ENCODE peak calls at places on chromosomes 7 and 10, in eight cellular contexts. P, K, C, Z, S, T, E and N are unnamed samples.
A peak's percentile ranks its signal among the peaks of the same experiment; 100 is the strongest.

GRCh38 chr10:125344573-125345121 is 184.3 kb upstream of the CTBP2 start:
- DNase-seq in T (no peak), Z (no peak), S (no peak), E (no peak), K (no peak), P (no peak), C (no peak), N (no peak)

GRCh38 chr10:133277993-133278576 is 1.4 kb upstream of the ADAM8 start:
- DNase-seq in C (peak; percentile 78), T (no peak), Z (no peak), S (no peak), E (no peak), K (no peak), P (no peak), N (no peak)

GRCh38 chr10:18577823-18578685 is 73.3 kb downstream of the NSUN6 start:
- DNase-seq in T (no peak), E (no peak), K (no peak), Z (no peak), P (no peak), C (no peak), S (no peak), N (no peak)

GRCh38 chr7:35485436-35485835 is 209.5 kb downstream of the HERPUD2 start:
- DNase-seq in T (no peak), Z (no peak), C (no peak), K (no peak), P (no peak), E (no peak), S (no peak), N (no peak)

GRCh38 chr7:24778543-24779282 is 21.4 kb upstream of the GSDME start:
- DNase-seq in P (peak; percentile 85), T (no peak), E (no peak), C (peak; percentile 63), Z (no peak), K (peak; percentile 71), S (no peak), N (peak; percentile 82)

GRCh38 chr10:34899161-34899560 is 84.1 kb upstream of the PARD3 start:
- DNase-seq in C (no peak), S (no peak), E (no peak), T (no peak), K (no peak), P (no peak), Z (no peak), N (no peak)

GRCh38 chr10:96491303-96491702 is 22.4 kb downstream of the TLL2 start:
- DNase-seq in T (no peak), S (no peak), E (no peak), Z (no peak), P (no peak), C (no peak), K (no peak), N (no peak)

GRCh38 chr10:99569253-99569939 is 36.7 kb downstream of the NKX2-3 start:
- DNase-seq in Z (no peak), E (peak; percentile 56), K (no peak), C (no peak), P (no peak), T (no peak), S (no peak), N (no peak)

GRCh38 chr7:21572331-21572730 is 29.5 kb downstream of the DNAH11 start:
- DNase-seq in E (no peak), P (no peak), C (no peak), K (no peak), S (no peak), T (no peak), Z (no peak), N (no peak)

GRCh38 chr10:118664321-118664720 is 68.9 kb upstream of the PRLHR start:
- DNase-seq in T (no peak), K (no peak), P (no peak), Z (no peak), E (no peak), C (no peak), S (no peak), N (no peak)

GRCh38 chr7:154640266-154640865 is 362.6 kb downstream of the PAXIP1 start:
- DNase-seq in K (no peak), S (no peak), C (peak; percentile 60), T (no peak), E (no peak), P (no peak), Z (no peak), N (no peak)

GRCh38 chr7:44320794-44321371 is 4.5 kb downstream of the CAMK2B start:
- DNase-seq in T (no peak), Z (no peak), E (no peak), S (no peak), C (peak; percentile 70), P (no peak), K (peak; percentile 47), N (no peak)

GRCh38 chr10:98460837-98461499 is 14.2 kb upstream of the HPS1 start:
- DNase-seq in K (no peak), T (peak; percentile 75), Z (peak; percentile 87), C (peak; percentile 92), P (peak; percentile 93), S (no peak), E (peak; percentile 7), N (peak; percentile 70)

GRCh38 chr10:62728479-62728878 is 76.0 kb upstream of the ADO start:
- DNase-seq in C (no peak), T (no peak), S (no peak), K (no peak), Z (no peak), E (no peak), P (no peak), N (no peak)

GRCh38 chr7:22413211-22413610 is 56.3 kb upstream of the RAPGEF5 start:
- DNase-seq in T (no peak), E (no peak), P (no peak), S (no peak), C (no peak), K (no peak), Z (no peak), N (no peak)

GRCh38 chr7:5636914-5637313 is 144.5 kb downstream of the RNF216 start:
- DNase-seq in P (peak; percentile 91), S (no peak), E (peak; percentile 93), Z (peak; percentile 66), C (peak; percentile 79), K (no peak), T (no peak), N (peak; percentile 86)

GRCh38 chr10:119270893-119271361 is 63.6 kb downstream of the GRK5 start:
- DNase-seq in K (peak; percentile 90), T (peak; percentile 41), S (peak; percentile 66), P (peak; percentile 39), E (peak; percentile 96), C (peak; percentile 84), Z (no peak), N (peak; percentile 96)

GRCh38 chr10:132670546-132670945 is 115.4 kb downstream of the NKX6-2 start:
- DNase-seq in C (peak; percentile 35), K (peak; percentile 48), T (no peak), P (no peak), Z (no peak), S (no peak), E (no peak), N (no peak)

DNA sequence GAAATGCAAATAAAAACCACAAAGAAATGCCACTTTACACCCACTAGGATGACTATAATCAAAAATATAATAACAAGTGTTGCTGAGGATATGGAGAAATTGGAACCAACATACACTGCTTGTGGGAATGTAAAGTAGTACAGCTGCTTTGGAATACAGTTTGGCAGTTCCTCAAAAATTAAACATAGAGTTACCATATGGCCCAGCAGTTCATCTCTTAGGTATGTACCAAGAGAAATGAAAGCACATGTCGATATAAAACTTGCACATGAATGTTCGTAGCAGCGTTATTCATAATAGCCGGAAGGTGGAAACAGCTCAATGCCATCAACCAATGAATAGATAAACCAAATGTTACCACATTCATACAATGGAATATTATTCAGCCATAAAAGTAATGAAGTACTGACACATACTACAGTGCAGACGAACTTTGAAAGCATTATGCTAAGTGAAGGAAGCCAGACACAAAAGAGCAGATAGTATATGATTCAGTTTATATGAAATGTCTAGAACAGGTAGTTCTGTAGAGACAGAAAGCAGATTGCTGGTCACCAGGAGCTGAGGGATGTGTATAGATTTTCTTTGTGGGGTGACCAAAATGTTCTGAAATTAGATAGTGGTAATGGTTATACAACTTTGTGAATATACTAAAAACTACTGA is 12.4 kb downstream of the BCAP29 start:
- DNase-seq in Z (no peak), S (no peak), K (no peak), E (no peak), C (no peak), T (no peak), P (no peak), N (no peak)
- H3K27ac ChIP-seq in Z (no peak overlapping the region), S (no peak overlapping the region), K (no peak overlapping the region), E (no peak overlapping the region), C (no peak overlapping the region), T (no peak overlapping the region), P (no peak overlapping the region), N (no peak overlapping the region)

DNA sequence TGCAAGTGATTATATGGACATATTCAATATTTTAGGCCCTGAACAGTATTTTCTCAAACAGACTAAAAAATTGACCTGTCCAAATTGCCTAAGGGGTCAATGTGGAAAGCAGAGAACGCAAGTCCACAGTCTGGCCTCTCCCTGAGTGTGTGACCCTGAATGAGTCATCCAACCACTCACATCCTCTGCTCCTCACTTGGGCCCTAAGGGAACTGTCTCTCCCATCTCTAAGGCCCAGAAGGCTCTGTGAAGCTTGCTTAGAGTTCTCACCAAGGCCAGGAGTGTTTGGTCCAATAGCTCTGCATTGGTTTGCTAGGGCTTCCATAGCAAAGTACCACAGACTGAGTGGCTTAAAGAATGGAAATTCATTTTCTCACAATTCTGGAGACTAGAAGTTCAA is 155.1 kb downstream of the LSM5 start:
- DNase-seq in P (peak; percentile 45), Z (peak; percentile 75), K (no peak), C (no peak), T (no peak), E (no peak), S (no peak), N (no peak)
- H3K27ac ChIP-seq in P (no peak overlapping the region), Z (no peak overlapping the region), K (no peak overlapping the region), C (no peak overlapping the region), T (no peak overlapping the region), E (no peak overlapping the region), S (no peak overlapping the region), N (no peak overlapping the region)

DNA sequence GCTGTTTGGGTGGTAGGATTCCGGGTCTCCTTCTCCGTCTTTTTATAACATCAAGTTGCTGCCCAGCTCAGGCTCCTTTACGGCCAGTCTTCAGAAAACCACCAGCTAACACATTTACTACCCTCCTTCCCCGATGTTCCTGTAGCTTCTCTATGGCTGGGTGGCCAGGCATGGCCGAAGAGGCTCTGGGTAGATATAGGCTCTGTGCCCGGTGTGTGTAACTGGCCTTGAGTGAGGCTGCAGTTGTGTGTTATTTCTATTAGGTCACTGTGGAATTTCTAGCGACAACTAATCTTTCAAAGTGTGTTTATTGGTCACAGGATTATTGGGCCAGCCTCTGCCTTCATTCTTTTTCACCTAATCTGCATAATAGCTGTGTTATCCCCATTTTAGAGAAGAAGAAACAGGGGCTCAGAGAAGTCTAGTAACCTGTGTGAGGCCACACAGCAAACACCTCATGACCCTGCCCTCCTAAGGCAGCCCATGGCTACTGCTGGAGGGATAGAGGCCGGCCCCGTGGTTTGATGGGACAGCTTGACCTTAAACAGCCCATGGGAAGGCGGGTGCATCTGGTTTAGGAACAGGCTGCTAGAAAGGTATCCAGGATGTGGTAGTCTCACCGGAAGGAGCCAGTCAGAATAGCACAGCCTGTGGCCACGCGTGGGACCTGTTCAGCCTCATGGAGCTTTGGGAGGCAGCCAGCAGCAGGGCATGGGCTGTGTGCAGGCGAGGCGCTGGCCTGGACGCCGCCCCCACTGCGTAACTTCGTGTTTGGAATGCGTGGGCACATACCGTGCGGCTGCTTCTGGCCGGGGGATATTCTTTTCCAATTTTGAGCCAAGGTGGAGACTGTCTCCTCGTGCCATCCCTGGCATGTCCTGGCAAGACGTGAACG is 29.7 kb downstream of the HTRA1 start:
- DNase-seq in S (no peak), K (peak; percentile 63), C (no peak), P (no peak), Z (peak; percentile 88), T (no peak), E (peak; percentile 67), N (no peak)
- H3K27ac ChIP-seq in S (no peak overlapping the region), K (no peak overlapping the region), C (no peak overlapping the region), P (no peak overlapping the region), Z (peak overlapping the region; percentile 62), T (no peak overlapping the region), E (no peak overlapping the region), N (no peak overlapping the region)

GRCh38 chr7:90719159-90719558 is 123.0 kb downstream of the CDK14 start:
- DNase-seq in S (no peak), T (no peak), C (no peak), K (no peak), E (no peak), Z (no peak), P (no peak), N (no peak)
- H3K27ac ChIP-seq in S (no peak overlapping the region), T (no peak overlapping the region), C (no peak overlapping the region), K (no peak overlapping the region), E (no peak overlapping the region), Z (no peak overlapping the region), P (no peak overlapping the region), N (peak overlapping the region; percentile 27)